ENCODE peak calls at places on chromosomes 1 and 21, in nine cellular contexts. B, M, C, D, N, Z, W, H and R are unnamed samples.

GRCh38 chr1:1758692-1759455 is 19.4 kb downstream of the NADK start:
- DNase-seq in D (peak), H (peak), W (peak), Z (no peak), B (no peak), M (no peak), C (no peak), N (no peak), R (peak)

GRCh38 chr1:209435654-209436566 is 147.6 kb upstream of the CAMK1G start:
- DNase-seq in C (peak), B (peak), Z (peak), M (peak), D (peak), N (peak), H (peak), W (peak), R (peak)

GRCh38 chr1:27403065-27403726 is 10.8 kb downstream of the GPR3 start:
- DNase-seq in H (peak), Z (no peak), M (peak), D (no peak), B (peak), N (no peak), W (no peak), C (peak), R (no peak)

GRCh38 chr1:100065969-100066227 is 66.8 kb downstream of the SASS6 start:
- DNase-seq in Z (no peak), D (no peak), C (no peak), W (no peak), H (no peak), B (no peak), N (no peak), M (no peak), R (no peak)

GRCh38 chr1:221868894-221869293 is 127.0 kb upstream of the DUSP10 start:
- DNase-seq in D (peak), M (peak), W (peak), H (no peak), N (no peak), B (no peak), Z (peak), C (peak), R (peak)

GRCh38 chr1:214066190-214066589 is 78.4 kb downstream of the PROX1 start:
- DNase-seq in M (no peak), B (no peak), Z (no peak), N (no peak), C (no peak), D (no peak), W (no peak), H (no peak), R (no peak)

GRCh38 chr1:235582130-235582529 is 67.5 kb downstream of the GNG4 start:
- DNase-seq in B (no peak), N (no peak), H (no peak), Z (no peak), D (no peak), W (no peak), C (no peak), M (no peak), R (no peak)

GRCh38 chr1:59446257-59446901 is 149.5 kb downstream of the FGGY start:
- DNase-seq in N (peak), H (no peak), B (no peak), D (no peak), Z (no peak), M (peak), W (no peak), C (peak), R (no peak)

GRCh38 chr1:51776408-51776807 is 102.1 kb downstream of the NRDC start:
- DNase-seq in W (no peak), D (no peak), B (peak), H (no peak), M (no peak), N (no peak), C (no peak), Z (no peak), R (no peak)

GRCh38 chr1:205595435-205595834 is 36.4 kb downstream of the ELK4 start:
- DNase-seq in W (no peak), M (no peak), D (no peak), Z (no peak), C (no peak), B (no peak), N (no peak), H (no peak), R (no peak)

GRCh38 chr1:190179817-190180216 is 297.8 kb downstream of the BRINP3 start:
- DNase-seq in M (peak), N (no peak), D (no peak), C (peak), Z (no peak), B (no peak), H (no peak), W (peak), R (no peak)

GRCh38 chr1:171507435-171507834 is 22.1 kb downstream of the PRRC2C start:
- DNase-seq in D (no peak), C (peak), B (no peak), Z (no peak), M (no peak), H (no peak), N (no peak), W (no peak), R (no peak)

GRCh38 chr1:10677508-10678364 is 118.7 kb downstream of the CASZ1 start:
- DNase-seq in M (no peak), D (no peak), Z (no peak), H (peak), N (no peak), C (no peak), W (no peak), B (no peak), R (no peak)

GRCh38 chr1:172845371-172845770 is 186.5 kb downstream of the FASLG start:
- DNase-seq in H (no peak), M (peak), B (peak), W (no peak), N (peak), C (no peak), Z (no peak), D (no peak), R (no peak)

GRCh38 chr1:65235867-65236805 is 73.2 kb upstream of the DNAJC6 start:
- DNase-seq in D (no peak), H (no peak), M (peak), W (no peak), C (peak), B (no peak), N (peak), Z (no peak), R (no peak)

GRCh38 chr1:247561711-247562110 is 12.8 kb downstream of the GCSAML start:
- DNase-seq in C (no peak), H (no peak), Z (no peak), B (no peak), W (no peak), D (no peak), M (no peak), N (no peak), R (no peak)

GRCh38 chr21:26513212-26513611 is 59.9 kb downstream of the CYYR1 start:
- DNase-seq in W (no peak), C (peak), H (no peak), Z (no peak), D (no peak), M (peak), N (peak), B (no peak), R (no peak)

GRCh38 chr1:58045094-58045493 is 501.4 kb downstream of the OMA1 start:
- DNase-seq in D (no peak), C (no peak), N (no peak), B (no peak), Z (no peak), M (no peak), H (no peak), W (no peak), R (no peak)

GRCh38 chr1:57908471-57908870 is 484.6 kb upstream of the DAB1 start:
- DNase-seq in D (no peak), H (no peak), C (no peak), N (no peak), Z (no peak), M (no peak), B (no peak), W (no peak), R (no peak)

GRCh38 chr1:17573518-17574041 is 34.1 kb downstream of the ARHGEF10L start:
- DNase-seq in M (no peak), H (no peak), C (no peak), W (no peak), D (no peak), N (no peak), B (no peak), Z (no peak), R (no peak)

GRCh38 chr1:89613928-89614327 is 19.0 kb upstream of the LRRC8C start:
- DNase-seq in C (no peak), Z (no peak), D (no peak), M (no peak), N (no peak), H (no peak), W (no peak), B (no peak), R (no peak)

GRCh38 chr1:187276677-187277076 is 447.9 kb downstream of the PLA2G4A start:
- DNase-seq in Z (no peak), D (no peak), N (no peak), H (no peak), C (no peak), W (no peak), B (no peak), M (no peak), R (no peak)

GRCh38 chr1:225834417-225835329 is 24.7 kb downstream of the EPHX1 start:
- DNase-seq in B (no peak), W (no peak), H (no peak), C (no peak), Z (peak), N (peak), D (no peak), M (peak), R (no peak)

GRCh38 chr1:223430221-223430620 is 37.0 kb downstream of the CCDC185 start:
- DNase-seq in Z (no peak), C (no peak), D (no peak), B (no peak), M (no peak), W (no peak), N (no peak), H (no peak), R (no peak)

GRCh38 chr1:180065408-180065807 is 89.3 kb upstream of the QSOX1 start:
- DNase-seq in H (no peak), Z (no peak), M (no peak), N (no peak), D (no peak), B (no peak), C (no peak), W (no peak), R (no peak)

GRCh38 chr1:30682396-30683275 is 40.7 kb downstream of the MATN1 start:
- DNase-seq in Z (no peak), M (no peak), N (no peak), W (no peak), H (no peak), D (no peak), B (no peak), C (no peak), R (no peak)

GRCh38 chr1:239956230-239956629 is 135.5 kb upstream of the FMN2 start:
- DNase-seq in N (no peak), C (no peak), W (no peak), M (no peak), Z (no peak), D (no peak), H (no peak), B (no peak), R (no peak)

GRCh38 chr1:239955431-239955830 is 136.3 kb upstream of the FMN2 start:
- DNase-seq in H (no peak), Z (no peak), C (no peak), W (no peak), M (no peak), D (no peak), N (no peak), B (no peak), R (no peak)

GRCh38 chr1:239951518-239952130 is 140.1 kb upstream of the FMN2 start:
- DNase-seq in C (peak), D (peak), Z (peak), W (peak), B (peak), N (peak), H (peak), M (peak), R (peak)

GRCh38 chr1:239954836-239955235 is 136.8 kb upstream of the FMN2 start:
- DNase-seq in B (no peak), M (no peak), W (no peak), C (no peak), N (no peak), H (no peak), D (no peak), Z (no peak), R (no peak)

DNA sequence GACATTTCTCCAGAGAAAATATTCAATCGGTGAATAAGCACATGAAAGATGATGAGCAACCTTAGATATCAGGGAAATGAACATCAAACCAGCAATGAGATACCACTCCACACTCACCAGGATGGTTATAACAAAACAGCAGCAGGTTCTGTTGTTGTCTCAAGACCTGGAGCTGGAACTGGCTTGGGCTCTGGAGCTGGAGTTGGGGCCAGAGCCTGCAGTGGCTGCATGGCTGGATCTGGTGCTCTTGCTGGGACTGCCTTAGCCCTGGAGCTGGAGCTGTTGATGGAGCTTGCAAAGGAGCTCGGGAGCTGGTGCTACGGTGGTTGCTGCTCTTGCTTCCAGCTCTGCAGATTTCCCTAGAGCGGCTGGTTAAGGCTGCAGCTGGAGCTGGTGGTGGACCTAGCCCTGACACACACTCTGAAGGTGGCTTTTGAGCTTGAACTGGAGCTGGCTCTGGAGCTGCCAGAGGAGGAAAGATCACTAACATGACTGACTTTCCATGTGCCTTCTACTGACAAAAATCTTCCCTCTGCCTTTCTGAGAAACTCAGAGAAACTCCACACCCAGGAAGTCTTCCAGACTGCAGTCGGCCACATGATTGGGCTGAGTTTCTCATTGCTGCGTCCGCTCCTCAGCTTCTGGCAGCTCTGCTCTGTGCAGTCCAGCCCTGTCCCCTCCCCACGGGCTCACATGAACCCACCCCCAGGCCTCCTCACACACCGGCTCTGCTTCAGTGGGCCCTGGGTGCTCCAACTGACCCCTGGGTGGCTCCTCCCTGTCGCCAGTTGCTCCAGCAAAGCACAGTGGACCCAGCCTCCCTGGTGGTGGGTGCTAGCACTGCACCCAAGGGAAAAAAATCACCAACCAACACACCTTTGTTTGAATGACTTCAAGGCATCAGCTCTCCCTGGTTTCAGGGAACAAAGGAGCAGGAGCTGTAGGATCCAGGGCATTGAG is 139.1 kb upstream of the FMN2 start:
- DNase-seq in Z (no peak), C (no peak), M (peak), W (peak), B (no peak), H (no peak), D (peak), N (peak), R (peak)
- TF ChIP-seq CTCF in Z (peak), C (peak), M (peak), W (no peak), B (peak), H (peak), D (no peak), N (peak), R (peak)

DNA sequence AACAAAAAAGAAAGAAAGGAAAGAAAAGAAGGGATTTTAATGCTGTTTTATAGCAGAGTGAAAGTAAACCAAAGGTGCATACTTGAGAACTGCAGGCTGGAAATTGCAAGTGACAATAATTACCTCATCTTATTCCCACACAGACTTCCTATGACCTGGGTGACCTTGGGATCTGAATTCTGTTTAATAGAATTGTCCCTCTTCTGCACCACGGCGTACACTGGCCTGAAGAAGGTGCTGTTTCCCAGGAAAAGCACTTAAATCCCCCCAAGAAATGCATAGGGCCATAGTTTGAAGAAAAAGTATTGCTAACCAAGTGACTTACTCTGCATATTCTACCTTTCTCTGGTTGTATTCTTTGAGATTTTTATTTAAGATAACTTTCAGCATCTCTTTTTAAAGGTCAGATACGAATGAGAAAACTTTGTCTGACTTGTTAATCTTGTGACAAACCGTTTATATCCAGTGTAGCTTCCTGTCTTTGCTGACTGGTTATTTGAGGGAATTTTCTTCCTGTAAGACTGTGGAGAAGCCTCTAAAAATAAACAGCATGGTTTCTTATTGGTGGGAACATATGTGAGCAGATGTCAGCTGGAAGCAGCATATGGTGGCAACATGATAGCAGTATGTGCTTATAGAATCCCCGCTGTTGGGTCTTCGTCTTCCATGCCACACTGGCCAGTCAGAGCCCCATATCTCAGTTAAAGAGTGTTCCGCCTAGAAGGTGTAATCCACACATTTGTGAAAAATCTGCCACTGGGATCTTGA is 16.3 kb downstream of the TGFB2 start:
- DNase-seq in M (peak), H (no peak), W (no peak), N (peak), Z (no peak), B (no peak), C (peak), D (no peak), R (no peak)
- TF ChIP-seq CTCF in M (peak), H (no peak), W (peak), N (peak), Z (peak), B (no peak), C (peak), D (peak), R (peak)

GRCh38 chr1:198205021-198205684 is 48.4 kb downstream of the NEK7 start:
- DNase-seq in C (no peak), D (no peak), H (no peak), M (peak), Z (no peak), W (no peak), N (no peak), B (no peak), R (no peak)

GRCh38 chr1:198201956-198202784 is 45.4 kb downstream of the NEK7 start:
- DNase-seq in M (no peak), H (no peak), W (no peak), D (no peak), B (peak), Z (no peak), C (no peak), N (no peak), R (no peak)

GRCh38 chr1:198211696-198212095 is 54.9 kb downstream of the NEK7 start:
- DNase-seq in W (no peak), C (no peak), D (no peak), M (no peak), N (no peak), B (no peak), H (no peak), Z (no peak), R (no peak)

GRCh38 chr1:198203434-198203833 is 46.6 kb downstream of the NEK7 start:
- DNase-seq in C (no peak), M (no peak), N (no peak), W (no peak), Z (no peak), D (no peak), H (no peak), B (no peak), R (no peak)

GRCh38 chr1:198206292-198206691 is 49.5 kb downstream of the NEK7 start:
- DNase-seq in B (no peak), D (no peak), M (no peak), Z (no peak), C (no peak), H (no peak), W (no peak), N (no peak), R (no peak)
- TF ChIP-seq CTCF in B (no peak), D (no peak), M (no peak), Z (no peak), C (no peak), H (no peak), W (no peak), N (no peak), R (no peak)

DNA sequence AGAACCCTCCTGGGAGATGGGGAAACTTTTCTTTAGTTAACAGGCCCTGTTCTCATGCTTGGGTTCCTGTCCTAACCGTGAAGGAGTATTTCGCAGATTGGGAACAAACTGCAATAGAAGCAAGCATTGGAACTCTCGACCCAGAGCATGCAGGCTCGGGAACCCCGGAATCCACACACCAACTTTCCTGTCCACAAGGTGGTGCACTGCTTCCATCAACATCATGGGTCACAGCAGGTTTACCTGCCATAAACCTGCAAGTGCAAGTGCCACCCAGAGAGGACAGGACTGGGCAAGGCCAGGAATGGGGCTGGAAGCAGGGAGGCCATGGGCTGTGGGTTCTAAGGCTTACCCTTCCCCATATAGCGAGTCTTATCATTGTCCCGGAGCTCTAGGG is 6.9 kb downstream of the ENO1 start:
- DNase-seq in C (peak), H (peak), D (no peak), M (no peak), B (no peak), W (no peak), N (no peak), Z (no peak), R (peak)
- TF ChIP-seq CTCF in C (peak), H (peak), D (peak), M (no peak), B (no peak), W (peak), N (peak), Z (no peak), R (no peak)

GRCh38 chr1:217917277-217917887 is 286.2 kb downstream of the SPATA17 start:
- DNase-seq in Z (no peak), M (no peak), W (no peak), B (no peak), N (no peak), C (no peak), H (no peak), D (no peak), R (no peak)

GRCh38 chr1:217910205-217910604 is 279.1 kb downstream of the SPATA17 start:
- DNase-seq in H (no peak), D (no peak), B (no peak), N (no peak), M (no peak), C (no peak), Z (no peak), W (no peak), R (no peak)

GRCh38 chr1:217907504-217907903 is 276.4 kb downstream of the SPATA17 start:
- DNase-seq in B (no peak), C (peak), D (peak), H (no peak), N (peak), W (peak), Z (no peak), M (peak), R (no peak)

GRCh38 chr1:217910791-217911320 is 279.7 kb downstream of the SPATA17 start:
- DNase-seq in C (no peak), B (no peak), M (no peak), Z (no peak), H (no peak), D (no peak), W (no peak), N (no peak), R (no peak)

GRCh38 chr1:217911908-217912307 is 280.8 kb downstream of the SPATA17 start:
- DNase-seq in C (no peak), D (no peak), N (peak), M (no peak), B (no peak), W (peak), H (no peak), Z (no peak), R (peak)
- TF ChIP-seq CTCF in C (no peak), D (no peak), N (peak), M (no peak), B (no peak), W (peak), H (no peak), Z (peak), R (no peak)

GRCh38 chr1:150548632-150549495 is at the start of gene ADAMTSL4:
- DNase-seq in C (peak), Z (no peak), N (peak), B (peak), D (peak), M (peak), H (no peak), W (peak), R (peak)
- TF ChIP-seq CTCF in C (peak), Z (no peak), N (peak), B (no peak), D (no peak), M (no peak), H (no peak), W (no peak), R (no peak)